ENCODE peak calls at places on chromosomes 1 and 21, in eight cellular contexts. One of them, this sample, is unnamed.

GRCh38 chr1:19310061-19310460 is 1.9 kb downstream of the AKR7A2 start:
- DNase-seq in breast epithelium: no peak
- DNase-seq in colonic mucosa: no peak
- DNase-seq in A549: no peak
- DNase-seq in Peyer's patch: peak; percentile 39
- DNase-seq in right atrium auricular region: no peak
- DNase-seq in right cardiac atrium: no peak
- DNase-seq in aorta: no peak
- DNase-seq in this sample: no peak

GRCh38 chr1:93328809-93329477 is 16.8 kb upstream of the DR1 start:
- DNase-seq in right atrium auricular region: no peak
- DNase-seq in aorta: no peak
- DNase-seq in A549: no peak
- DNase-seq in breast epithelium: no peak
- DNase-seq in colonic mucosa: peak; percentile 38
- DNase-seq in Peyer's patch: no peak
- DNase-seq in right cardiac atrium: no peak
- DNase-seq in this sample: no peak

GRCh38 chr1:110542730-110543129 is 23.8 kb upstream of the KCNA10 start:
- DNase-seq in right atrium auricular region: no peak
- DNase-seq in right cardiac atrium: no peak
- DNase-seq in breast epithelium: no peak
- DNase-seq in colonic mucosa: no peak
- DNase-seq in Peyer's patch: no peak
- DNase-seq in aorta: no peak
- DNase-seq in A549: no peak
- DNase-seq in this sample: no peak

GRCh38 chr1:37914719-37915483 is 32.0 kb downstream of the INPP5B start:
- DNase-seq in aorta: no peak
- DNase-seq in right atrium auricular region: no peak
- DNase-seq in A549: no peak
- DNase-seq in right cardiac atrium: no peak
- DNase-seq in colonic mucosa: no peak
- DNase-seq in breast epithelium: no peak
- DNase-seq in Peyer's patch: no peak
- DNase-seq in this sample: no peak

GRCh38 chr1:87584603-87585002 is 255.9 kb downstream of the LMO4 start:
- DNase-seq in right cardiac atrium: no peak
- DNase-seq in right atrium auricular region: no peak
- DNase-seq in A549: no peak
- DNase-seq in colonic mucosa: no peak
- DNase-seq in breast epithelium: no peak
- DNase-seq in aorta: no peak
- DNase-seq in Peyer's patch: no peak
- DNase-seq in this sample: no peak

GRCh38 chr1:112390775-112391602 is 5.0 kb upstream of the CTTNBP2NL start:
- DNase-seq in breast epithelium: peak; percentile 89
- DNase-seq in aorta: peak; percentile 92
- DNase-seq in A549: peak; percentile 74
- DNase-seq in right atrium auricular region: peak; percentile 96
- DNase-seq in colonic mucosa: peak; percentile 96
- DNase-seq in right cardiac atrium: peak; percentile 91
- DNase-seq in Peyer's patch: peak; percentile 96
- DNase-seq in this sample: peak; percentile 94

GRCh38 chr21:43188712-43189151 is 19.9 kb downstream of the CRYAA start:
- DNase-seq in breast epithelium: peak; percentile 58
- DNase-seq in right cardiac atrium: peak; percentile 61
- DNase-seq in right atrium auricular region: no peak
- DNase-seq in Peyer's patch: peak; percentile 37
- DNase-seq in colonic mucosa: peak; percentile 12
- DNase-seq in A549: no peak
- DNase-seq in aorta: peak; percentile 61
- DNase-seq in this sample: no peak

GRCh38 chr1:240847330-240847729 is 235.4 kb upstream of the GREM2 start:
- DNase-seq in colonic mucosa: no peak
- DNase-seq in right cardiac atrium: no peak
- DNase-seq in right atrium auricular region: no peak
- DNase-seq in A549: no peak
- DNase-seq in aorta: no peak
- DNase-seq in breast epithelium: no peak
- DNase-seq in Peyer's patch: no peak
- DNase-seq in this sample: no peak

GRCh38 chr1:222909586-222909985 is 94.7 kb downstream of the DISP1 start:
- DNase-seq in Peyer's patch: no peak
- DNase-seq in right atrium auricular region: no peak
- DNase-seq in breast epithelium: no peak
- DNase-seq in colonic mucosa: no peak
- DNase-seq in right cardiac atrium: peak; percentile 44
- DNase-seq in A549: no peak
- DNase-seq in aorta: peak; percentile 60
- DNase-seq in this sample: no peak
- H3K4me3 ChIP-seq in Peyer's patch: no peak overlapping the region
- H3K4me3 ChIP-seq in right atrium auricular region: no peak overlapping the region
- H3K4me3 ChIP-seq in breast epithelium: no peak overlapping the region
- H3K4me3 ChIP-seq in colonic mucosa: no peak overlapping the region
- H3K4me3 ChIP-seq in right cardiac atrium: no peak overlapping the region
- H3K4me3 ChIP-seq in A549: no peak overlapping the region
- H3K4me3 ChIP-seq in aorta: no peak overlapping the region
- H3K4me3 ChIP-seq in this sample: no peak overlapping the region

DNA sequence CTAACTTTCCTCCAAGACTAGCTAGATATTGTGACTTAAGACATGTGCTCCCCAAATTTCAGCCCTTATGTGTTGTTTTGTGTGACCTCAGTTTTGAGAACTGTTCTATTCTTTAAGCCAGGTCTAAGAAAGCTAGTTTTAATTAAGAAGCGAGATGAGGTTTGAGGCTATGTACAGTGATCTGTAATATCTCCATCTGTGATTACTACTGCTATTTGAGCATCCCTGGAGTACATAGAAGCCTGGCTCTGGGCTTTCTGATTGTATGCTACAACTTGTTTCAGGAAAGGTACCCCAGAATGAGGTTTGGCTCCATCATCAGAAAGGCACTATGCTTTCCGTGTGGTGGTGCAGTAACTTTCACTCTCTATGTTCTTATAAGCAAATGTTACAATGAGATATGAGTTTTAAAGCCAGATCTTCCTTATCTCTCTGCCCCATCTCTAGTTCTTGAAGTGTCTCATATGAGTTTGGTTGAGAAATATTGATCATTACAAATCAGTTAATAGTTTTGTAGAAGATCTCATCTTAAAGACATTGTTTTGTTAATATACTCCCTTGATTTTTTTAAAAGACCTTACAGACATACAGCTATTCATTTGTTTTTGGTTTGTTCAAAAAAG is 605 bp downstream of the RGS4 start:
- DNase-seq in colonic mucosa: no peak
- DNase-seq in breast epithelium: no peak
- DNase-seq in A549: no peak
- DNase-seq in aorta: no peak
- DNase-seq in right cardiac atrium: no peak
- DNase-seq in Peyer's patch: no peak
- DNase-seq in right atrium auricular region: no peak
- DNase-seq in this sample: no peak
- H3K27ac ChIP-seq in colonic mucosa: no peak overlapping the region
- H3K27ac ChIP-seq in breast epithelium: no peak overlapping the region
- H3K27ac ChIP-seq in A549: no peak overlapping the region
- H3K27ac ChIP-seq in aorta: no peak overlapping the region
- H3K27ac ChIP-seq in right cardiac atrium: no peak overlapping the region
- H3K27ac ChIP-seq in Peyer's patch: no peak overlapping the region
- H3K27ac ChIP-seq in right atrium auricular region: peak overlapping the region; percentile 11
- H3K27ac ChIP-seq in this sample: no peak overlapping the region

GRCh38 chr1:244626709-244627108 is 26.2 kb upstream of the DESI2 start:
- DNase-seq in right atrium auricular region: no peak
- DNase-seq in Peyer's patch: no peak
- DNase-seq in colonic mucosa: no peak
- DNase-seq in A549: no peak
- DNase-seq in aorta: no peak
- DNase-seq in breast epithelium: no peak
- DNase-seq in right cardiac atrium: no peak
- DNase-seq in this sample: no peak
- H3K4me1 ChIP-seq in right atrium auricular region: no peaks in the 10 kb centered on the region
- H3K4me1 ChIP-seq in Peyer's patch: no peaks in the 10 kb centered on the region
- H3K4me1 ChIP-seq in colonic mucosa: no peaks in the 10 kb centered on the region
- H3K4me1 ChIP-seq in A549: no peaks in the 10 kb centered on the region
- H3K4me1 ChIP-seq in aorta: no peaks in the 10 kb centered on the region
- H3K4me1 ChIP-seq in breast epithelium: no peaks in the 10 kb centered on the region
- H3K4me1 ChIP-seq in right cardiac atrium: no peaks in the 10 kb centered on the region
- H3K4me1 ChIP-seq in this sample: no peaks in the 10 kb centered on the region

DNA sequence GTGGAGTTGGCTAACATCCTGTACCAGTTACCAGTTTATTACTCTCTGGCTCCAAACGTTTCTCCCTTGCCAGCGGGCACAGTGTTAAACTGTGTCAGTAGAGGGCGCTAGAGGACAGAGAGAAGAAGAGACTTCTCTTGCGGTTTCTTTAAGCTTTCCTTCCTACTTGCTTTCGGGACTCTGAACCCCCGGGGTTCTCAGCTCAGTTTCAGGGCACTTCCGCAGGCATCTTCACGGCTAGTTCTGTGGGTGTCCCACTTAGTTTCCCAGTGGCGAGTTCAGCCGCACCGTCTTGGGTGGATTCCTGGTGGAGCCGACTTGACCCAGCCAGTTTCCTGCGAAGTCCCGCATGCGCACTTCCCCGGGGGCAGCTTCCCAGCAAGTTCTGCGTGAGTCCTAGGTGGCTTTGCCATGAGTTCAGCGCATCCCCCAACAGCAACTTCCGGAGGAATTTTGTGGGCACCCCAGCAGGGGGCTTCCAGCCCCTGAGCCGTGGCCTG is 37.9 kb upstream of the BTG2 start:
- DNase-seq in Peyer's patch: peak; percentile 95
- DNase-seq in breast epithelium: peak; percentile 84
- DNase-seq in right atrium auricular region: peak; percentile 92
- DNase-seq in aorta: peak; percentile 88
- DNase-seq in A549: peak; percentile 89
- DNase-seq in right cardiac atrium: peak; percentile 93
- DNase-seq in colonic mucosa: peak; percentile 92
- DNase-seq in this sample: peak; percentile 66
- H3K4me3 ChIP-seq in Peyer's patch: peak overlapping the region; percentile 60
- H3K4me3 ChIP-seq in breast epithelium: peak overlapping the region; percentile 53
- H3K4me3 ChIP-seq in right atrium auricular region: peak overlapping the region; percentile 53
- H3K4me3 ChIP-seq in aorta: peak overlapping the region; percentile 90
- H3K4me3 ChIP-seq in A549: peak overlapping the region; percentile 53
- H3K4me3 ChIP-seq in right cardiac atrium: peak overlapping the region; percentile 78
- H3K4me3 ChIP-seq in colonic mucosa: peak overlapping the region; percentile 29
- H3K4me3 ChIP-seq in this sample: peak overlapping the region; percentile 67

GRCh38 chr1:168497376-168497952 is 46.3 kb downstream of the XCL2 start:
- DNase-seq in breast epithelium: no peak
- DNase-seq in aorta: no peak
- DNase-seq in Peyer's patch: no peak
- DNase-seq in colonic mucosa: no peak
- DNase-seq in right cardiac atrium: no peak
- DNase-seq in right atrium auricular region: no peak
- DNase-seq in A549: no peak
- DNase-seq in this sample: no peak

GRCh38 chr1:168504064-168504837 is 39.5 kb downstream of the XCL2 start:
- DNase-seq in A549: no peak
- DNase-seq in Peyer's patch: peak; percentile 65
- DNase-seq in breast epithelium: no peak
- DNase-seq in right atrium auricular region: peak; percentile 86
- DNase-seq in right cardiac atrium: peak; percentile 72
- DNase-seq in aorta: peak; percentile 85
- DNase-seq in colonic mucosa: no peak
- DNase-seq in this sample: no peak

GRCh38 chr1:168498159-168498609 is 45.6 kb downstream of the XCL2 start:
- DNase-seq in aorta: no peak
- DNase-seq in Peyer's patch: no peak
- DNase-seq in right cardiac atrium: no peak
- DNase-seq in breast epithelium: no peak
- DNase-seq in colonic mucosa: no peak
- DNase-seq in A549: no peak
- DNase-seq in right atrium auricular region: no peak
- DNase-seq in this sample: no peak

DNA sequence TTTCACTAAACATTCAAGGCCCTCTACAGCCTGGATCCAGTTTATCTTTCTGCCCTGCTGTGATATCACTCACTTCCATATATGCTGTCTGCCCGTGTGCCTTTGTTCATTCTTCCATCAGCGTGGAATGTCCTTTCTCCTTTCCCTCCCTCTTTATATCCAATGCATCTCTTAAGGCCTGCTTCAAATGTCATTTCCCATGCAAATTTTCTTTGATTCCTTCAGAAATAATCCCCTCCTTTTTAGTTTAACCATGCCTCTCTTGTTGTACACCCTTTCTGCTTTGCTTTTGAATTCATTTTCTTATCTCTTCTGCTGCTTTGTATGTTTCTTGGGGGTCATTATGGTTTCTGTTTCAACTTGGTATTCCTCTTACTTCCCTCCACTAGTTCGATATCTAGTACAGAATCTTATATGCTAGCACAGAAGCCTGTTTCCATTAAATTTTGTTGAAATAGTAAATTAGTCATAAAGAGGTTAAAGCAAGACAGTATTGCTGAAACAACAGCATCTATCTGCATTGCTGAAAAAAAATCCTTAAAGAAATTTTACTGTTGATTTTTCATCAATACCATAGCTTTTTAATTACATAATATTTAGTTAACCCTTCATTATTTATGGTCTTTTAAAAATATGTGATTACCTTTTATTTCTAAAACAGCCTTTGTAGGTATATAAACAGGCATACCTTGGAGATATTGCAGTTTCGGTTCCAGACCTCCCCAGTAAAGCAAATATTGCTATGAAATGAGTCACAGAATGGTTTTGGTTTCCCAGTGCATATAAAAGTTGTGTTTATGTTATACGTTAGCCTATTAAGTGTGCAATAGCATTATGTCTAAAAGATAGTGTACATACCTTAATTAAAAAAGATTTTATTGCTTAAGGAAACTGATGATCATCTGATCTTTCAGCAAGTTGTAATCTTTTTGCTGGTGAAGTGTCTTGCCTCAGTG is 44.4 kb downstream of the XCL2 start:
- DNase-seq in breast epithelium: no peak
- DNase-seq in Peyer's patch: no peak
- DNase-seq in right cardiac atrium: no peak
- DNase-seq in A549: no peak
- DNase-seq in colonic mucosa: no peak
- DNase-seq in aorta: no peak
- DNase-seq in right atrium auricular region: no peak
- DNase-seq in this sample: no peak
- H3K27ac ChIP-seq in breast epithelium: no peak overlapping the region
- H3K27ac ChIP-seq in Peyer's patch: peak overlapping the region; percentile 20
- H3K27ac ChIP-seq in right cardiac atrium: no peak overlapping the region
- H3K27ac ChIP-seq in A549: peak overlapping the region; percentile 44
- H3K27ac ChIP-seq in colonic mucosa: peak overlapping the region; percentile 46
- H3K27ac ChIP-seq in aorta: no peak overlapping the region
- H3K27ac ChIP-seq in right atrium auricular region: no peak overlapping the region
- H3K27ac ChIP-seq in this sample: no peak overlapping the region

GRCh38 chr1:51734899-51735745 is 118.2 kb downstream of the OSBPL9 start:
- DNase-seq in breast epithelium: no peak
- DNase-seq in A549: no peak
- DNase-seq in aorta: no peak
- DNase-seq in right cardiac atrium: no peak
- DNase-seq in colonic mucosa: no peak
- DNase-seq in Peyer's patch: no peak
- DNase-seq in right atrium auricular region: no peak
- DNase-seq in this sample: no peak
- H3K4me1 ChIP-seq in breast epithelium: no peaks in the 10 kb centered on the region
- H3K4me1 ChIP-seq in A549: peaks cover 87% of the 10 kb centered on the region
- H3K4me1 ChIP-seq in aorta: peaks cover 6% of the 10 kb centered on the region
- H3K4me1 ChIP-seq in right cardiac atrium: peaks cover 8% of the 10 kb centered on the region
- H3K4me1 ChIP-seq in colonic mucosa: peaks cover 3% of the 10 kb centered on the region
- H3K4me1 ChIP-seq in Peyer's patch: no peaks in the 10 kb centered on the region
- H3K4me1 ChIP-seq in right atrium auricular region: peaks cover 76% of the 10 kb centered on the region
- H3K4me1 ChIP-seq in this sample: no peaks in the 10 kb centered on the region